ENCODE peak calls at places on chromosomes 3 and 15, in seven cellular contexts. One of them, this sample, is unnamed.

GRCh38 chr3:135017494-135017893 is 222.4 kb downstream of the EPHB1 start:
- DNase-seq in stomach: no peak
- DNase-seq in esophagus muscularis mucosa: peak; percentile 86
- DNase-seq in SK-N-SH: no peak
- DNase-seq in K562: no peak
- DNase-seq in sigmoid colon: no peak
- DNase-seq in ovary: no peak
- DNase-seq in this sample: no peak

GRCh38 chr15:93563218-93563617 is 474.2 kb upstream of the RGMA start:
- DNase-seq in stomach: no peak
- DNase-seq in esophagus muscularis mucosa: no peak
- DNase-seq in SK-N-SH: no peak
- DNase-seq in K562: no peak
- DNase-seq in sigmoid colon: no peak
- DNase-seq in ovary: no peak
- DNase-seq in this sample: no peak

GRCh38 chr3:133269393-133269792 is 130.5 kb upstream of the BFSP2 start:
- DNase-seq in stomach: no peak
- DNase-seq in esophagus muscularis mucosa: no peak
- DNase-seq in SK-N-SH: no peak
- DNase-seq in K562: no peak
- DNase-seq in sigmoid colon: no peak
- DNase-seq in ovary: no peak
- DNase-seq in this sample: no peak

GRCh38 chr3:69178838-69179739 is 56.7 kb upstream of the LMOD3 start:
- DNase-seq in stomach: no peak
- DNase-seq in esophagus muscularis mucosa: no peak
- DNase-seq in SK-N-SH: no peak
- DNase-seq in K562: no peak
- DNase-seq in sigmoid colon: no peak
- DNase-seq in ovary: no peak
- DNase-seq in this sample: no peak

GRCh38 chr15:26838742-26839460 is 28.0 kb upstream of the GABRA5 start:
- DNase-seq in stomach: no peak
- DNase-seq in esophagus muscularis mucosa: no peak
- DNase-seq in SK-N-SH: peak; percentile 76
- DNase-seq in K562: peak; percentile 69
- DNase-seq in sigmoid colon: no peak
- DNase-seq in ovary: no peak
- DNase-seq in this sample: no peak

GRCh38 chr3:111692593-111693552 is 97.7 kb upstream of the ZBED2 start:
- DNase-seq in stomach: no peak
- DNase-seq in esophagus muscularis mucosa: no peak
- DNase-seq in SK-N-SH: no peak
- DNase-seq in K562: no peak
- DNase-seq in sigmoid colon: no peak
- DNase-seq in ovary: no peak
- DNase-seq in this sample: no peak

GRCh38 chr15:97745481-97746071 is 214.9 kb upstream of the ARRDC4 start:
- DNase-seq in stomach: peak; percentile 32
- DNase-seq in esophagus muscularis mucosa: no peak
- DNase-seq in SK-N-SH: peak; percentile 37
- DNase-seq in K562: peak; percentile 54
- DNase-seq in sigmoid colon: no peak
- DNase-seq in ovary: no peak
- DNase-seq in this sample: no peak

GRCh38 chr3:108202834-108203233 is 19.4 kb downstream of the IFT57 start:
- DNase-seq in stomach: no peak
- DNase-seq in esophagus muscularis mucosa: no peak
- DNase-seq in SK-N-SH: no peak
- DNase-seq in K562: no peak
- DNase-seq in sigmoid colon: no peak
- DNase-seq in ovary: no peak
- DNase-seq in this sample: no peak

GRCh38 chr3:50205719-50206276 is 727 bp downstream of the SLC38A3 start:
- DNase-seq in stomach: peak; percentile 57
- DNase-seq in esophagus muscularis mucosa: no peak
- DNase-seq in SK-N-SH: peak; percentile 62
- DNase-seq in K562: peak; percentile 67
- DNase-seq in sigmoid colon: no peak
- DNase-seq in ovary: peak; percentile 57
- DNase-seq in this sample: peak; percentile 85

GRCh38 chr15:60328852-60329443 is 68.8 kb downstream of the ANXA2 start:
- DNase-seq in stomach: no peak
- DNase-seq in esophagus muscularis mucosa: no peak
- DNase-seq in SK-N-SH: peak; percentile 36
- DNase-seq in K562: peak; percentile 57
- DNase-seq in sigmoid colon: no peak
- DNase-seq in ovary: no peak
- DNase-seq in this sample: no peak

DNA sequence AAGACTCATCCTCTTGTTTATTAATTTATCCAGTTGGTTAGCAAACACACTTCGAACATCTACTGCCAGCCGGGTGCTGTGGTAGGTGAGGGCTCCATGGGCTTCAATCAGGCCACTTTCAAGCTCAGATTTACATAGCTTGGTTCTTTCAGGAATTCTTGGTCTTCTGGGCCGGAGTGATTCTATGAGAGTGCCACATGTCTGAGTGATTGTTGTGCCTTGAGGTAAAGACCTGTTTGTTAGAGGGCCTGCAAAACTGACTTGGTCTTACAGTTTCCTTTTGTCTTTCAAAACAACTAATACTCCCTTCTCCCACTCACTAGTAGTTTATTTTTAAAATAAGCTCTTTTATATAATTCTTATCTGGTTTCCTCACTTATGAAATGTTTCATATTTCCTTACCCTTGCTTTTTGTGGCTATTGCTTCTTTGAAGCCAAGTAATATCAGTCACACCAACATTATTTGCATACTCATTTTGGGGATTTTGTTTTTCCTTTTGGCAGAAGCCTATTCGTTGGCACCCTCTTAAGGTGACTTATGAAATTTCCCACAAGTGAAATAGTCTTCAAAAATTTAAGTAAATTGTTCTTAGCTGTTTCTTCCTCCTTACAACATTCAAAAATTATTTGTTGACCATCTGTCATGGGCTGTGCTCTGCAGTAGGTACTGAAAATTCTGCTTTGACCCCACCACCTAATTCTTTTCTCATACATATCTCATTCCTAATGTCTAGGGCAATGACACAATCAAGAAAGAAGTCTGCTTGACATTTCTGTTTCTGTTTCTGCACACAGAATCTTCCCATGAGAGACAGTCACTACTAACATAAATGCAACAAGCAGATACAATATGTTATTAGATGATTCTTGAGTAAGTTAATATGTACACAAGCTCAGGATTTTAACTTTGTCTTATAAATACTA is 120.2 kb downstream of the LRRC28 start:
- DNase-seq in stomach: no peak
- DNase-seq in esophagus muscularis mucosa: no peak
- DNase-seq in SK-N-SH: no peak
- DNase-seq in K562: no peak
- DNase-seq in sigmoid colon: no peak
- DNase-seq in ovary: no peak
- DNase-seq in this sample: no peak
- TF ChIP-seq CTCF in stomach: no peak
- TF ChIP-seq CTCF in esophagus muscularis mucosa: no peak
- TF ChIP-seq CTCF in SK-N-SH: no peak
- TF ChIP-seq CTCF in K562: no peak
- TF ChIP-seq CTCF in sigmoid colon: no peak
- TF ChIP-seq CTCF in ovary: no peak
- TF ChIP-seq CTCF in this sample: no peak

GRCh38 chr3:71226565-71227281 is 356.8 kb downstream of the FOXP1 start:
- DNase-seq in stomach: no peak
- DNase-seq in esophagus muscularis mucosa: no peak
- DNase-seq in SK-N-SH: no peak
- DNase-seq in K562: peak; percentile 15
- DNase-seq in sigmoid colon: no peak
- DNase-seq in ovary: no peak
- DNase-seq in this sample: no peak
- H3K27ac ChIP-seq in stomach: peak overlapping the region; percentile 56
- H3K27ac ChIP-seq in esophagus muscularis mucosa: peak overlapping the region; percentile 80
- H3K27ac ChIP-seq in SK-N-SH: no peak overlapping the region
- H3K27ac ChIP-seq in K562: peak overlapping the region; percentile 62
- H3K27ac ChIP-seq in sigmoid colon: peak overlapping the region; percentile 83
- H3K27ac ChIP-seq in ovary: no peak overlapping the region
- H3K27ac ChIP-seq in this sample: peak overlapping the region; percentile 64

DNA sequence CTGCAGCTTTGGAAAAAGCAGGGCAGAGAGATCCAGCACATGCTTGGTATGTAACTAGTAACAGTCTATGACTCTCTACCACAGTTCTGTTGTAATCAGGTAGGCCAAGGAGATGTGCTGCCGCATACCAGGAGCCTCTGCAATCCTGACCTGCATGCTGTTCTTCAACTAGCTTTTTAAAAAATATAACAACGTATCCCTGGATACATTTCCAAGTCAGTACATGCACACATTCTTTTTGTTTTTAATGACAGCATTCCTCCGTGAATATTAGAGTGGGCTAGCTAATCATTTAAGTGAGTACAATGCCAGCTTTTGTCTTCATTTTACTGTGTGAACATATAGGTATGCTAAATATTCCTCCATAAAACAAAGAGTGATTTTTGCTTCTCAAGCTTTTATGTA is 437.8 kb downstream of the RBMS3 start:
- DNase-seq in stomach: no peak
- DNase-seq in esophagus muscularis mucosa: no peak
- DNase-seq in SK-N-SH: no peak
- DNase-seq in K562: no peak
- DNase-seq in sigmoid colon: no peak
- DNase-seq in ovary: no peak
- DNase-seq in this sample: no peak
- TF ChIP-seq EP300 in stomach: no peak
- TF ChIP-seq EP300 in esophagus muscularis mucosa: no peak
- TF ChIP-seq EP300 in SK-N-SH: no peak
- TF ChIP-seq EP300 in K562: no peak
- TF ChIP-seq EP300 in sigmoid colon: no peak
- TF ChIP-seq EP300 in ovary: no peak
- TF ChIP-seq EP300 in this sample: no peak

GRCh38 chr3:40719660-40720287 is 195.0 kb downstream of the ZNF621 start:
- DNase-seq in stomach: no peak
- DNase-seq in esophagus muscularis mucosa: peak; percentile 86
- DNase-seq in SK-N-SH: no peak
- DNase-seq in K562: peak; percentile 48
- DNase-seq in sigmoid colon: no peak
- DNase-seq in ovary: no peak
- DNase-seq in this sample: peak; percentile 32
- TF ChIP-seq CTCF in stomach: peak; percentile 43
- TF ChIP-seq CTCF in esophagus muscularis mucosa: peak; percentile 47
- TF ChIP-seq CTCF in SK-N-SH: no peak
- TF ChIP-seq CTCF in K562: peak; percentile 51
- TF ChIP-seq CTCF in sigmoid colon: no peak
- TF ChIP-seq CTCF in ovary: no peak
- TF ChIP-seq CTCF in this sample: peak; percentile 40

GRCh38 chr15:45123397-45123796 is 6.3 kb downstream of the DUOXA1 start:
- DNase-seq in stomach: no peak
- DNase-seq in esophagus muscularis mucosa: no peak
- DNase-seq in SK-N-SH: no peak
- DNase-seq in K562: no peak
- DNase-seq in sigmoid colon: no peak
- DNase-seq in ovary: no peak
- DNase-seq in this sample: peak; percentile 58
- H3K27ac ChIP-seq in stomach: no peak overlapping the region
- H3K27ac ChIP-seq in esophagus muscularis mucosa: no peak overlapping the region
- H3K27ac ChIP-seq in SK-N-SH: no peak overlapping the region
- H3K27ac ChIP-seq in K562: no peak overlapping the region
- H3K27ac ChIP-seq in sigmoid colon: no peak overlapping the region
- H3K27ac ChIP-seq in ovary: no peak overlapping the region
- H3K27ac ChIP-seq in this sample: no peak overlapping the region

DNA sequence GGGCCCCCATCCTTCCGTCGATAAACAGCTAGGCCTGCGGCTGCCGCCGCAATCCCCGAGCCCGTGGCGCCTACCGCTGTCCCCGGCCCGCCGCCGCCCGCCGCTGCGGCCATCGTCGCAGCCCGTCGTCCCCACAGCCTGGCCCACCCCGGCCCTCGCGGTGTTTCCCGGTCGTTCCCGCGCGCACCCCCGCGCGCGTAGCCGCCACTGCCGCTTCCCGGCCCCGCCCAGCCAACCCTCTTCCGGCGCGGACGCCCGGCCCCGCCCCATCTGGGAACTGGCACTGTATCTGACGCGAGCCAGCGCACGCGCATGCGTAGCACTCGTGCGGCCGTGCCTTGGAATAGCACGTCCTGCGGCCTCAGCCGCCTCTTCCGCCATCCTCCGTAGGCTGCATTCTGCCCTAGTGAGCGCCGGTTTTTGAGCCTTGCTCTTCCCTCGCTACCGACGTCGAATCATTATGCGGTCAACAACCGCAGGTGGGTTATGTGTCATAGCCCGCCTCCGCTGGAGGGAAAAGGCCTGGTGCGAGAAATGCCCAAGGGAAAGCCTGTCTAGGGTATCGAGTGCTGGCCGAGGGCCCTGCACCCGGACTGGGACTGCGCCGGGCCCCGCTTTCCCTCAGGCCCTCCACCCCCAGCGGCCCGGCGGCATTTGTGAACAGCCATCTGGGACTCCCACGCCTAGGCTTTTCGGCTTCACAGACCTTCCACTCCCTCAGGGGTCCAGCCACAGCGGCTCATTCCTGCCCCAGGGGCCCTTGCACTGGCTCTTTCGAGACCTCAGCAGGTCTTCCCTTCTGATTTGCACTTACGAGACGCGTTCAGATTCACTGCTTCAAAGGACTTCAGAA is at the start of gene SMARCC1:
- DNase-seq in stomach: peak; percentile 99
- DNase-seq in esophagus muscularis mucosa: peak; percentile 99
- DNase-seq in SK-N-SH: peak; percentile 99
- DNase-seq in K562: peak; percentile 99
- DNase-seq in sigmoid colon: peak; percentile 98
- DNase-seq in ovary: peak; percentile 99
- DNase-seq in this sample: peak; percentile 100
- TF ChIP-seq EP300 in stomach: no peak
- TF ChIP-seq EP300 in esophagus muscularis mucosa: no peak
- TF ChIP-seq EP300 in SK-N-SH: no peak
- TF ChIP-seq EP300 in K562: peak; percentile 11
- TF ChIP-seq EP300 in sigmoid colon: no peak
- TF ChIP-seq EP300 in ovary: peak; percentile 73
- TF ChIP-seq EP300 in this sample: peak; percentile 88

DNA sequence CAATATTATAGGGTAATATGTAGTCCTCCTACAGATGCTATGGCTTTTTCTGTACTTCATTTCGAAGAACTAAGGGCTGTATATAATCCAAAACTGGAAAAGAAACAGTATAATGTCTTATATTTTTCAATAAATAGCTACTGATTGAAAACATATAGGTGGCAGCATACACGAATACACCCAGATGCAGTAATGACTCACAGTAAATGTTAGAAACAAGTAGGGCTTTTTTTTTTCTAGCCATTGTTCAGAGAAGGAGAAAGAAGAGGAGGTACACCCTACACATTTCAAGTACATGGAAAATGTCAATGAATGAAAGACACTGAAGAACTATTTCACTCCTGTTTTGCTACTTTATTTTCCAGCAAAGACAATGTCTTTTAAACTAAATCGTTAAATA is 9.4 kb downstream of the DAZL start:
- DNase-seq in stomach: no peak
- DNase-seq in esophagus muscularis mucosa: no peak
- DNase-seq in SK-N-SH: no peak
- DNase-seq in K562: no peak
- DNase-seq in sigmoid colon: no peak
- DNase-seq in ovary: no peak
- DNase-seq in this sample: no peak
- TF ChIP-seq CTCF in stomach: no peak
- TF ChIP-seq CTCF in esophagus muscularis mucosa: no peak
- TF ChIP-seq CTCF in SK-N-SH: no peak
- TF ChIP-seq CTCF in K562: no peak
- TF ChIP-seq CTCF in sigmoid colon: no peak
- TF ChIP-seq CTCF in ovary: no peak
- TF ChIP-seq CTCF in this sample: no peak